ENCODE peak calls at places on chromosome 13, in seven cellular contexts. N is HCT116, R is GM23338, G is HepG2, E is upper lobe of left lung, H is Panc1, J is K562. X is an unnamed sample. For H3K27me3, the result is how much of the 10 kb centered on the place peaks cover.

GRCh38 chr13:75327132-75327505 is 154.8 kb downstream of the TBC1D4 start:
- ATAC-seq in N (no peak), R (no peak), G (no peak), E (no peak), H (no peak), J (peak), X (no peak)

GRCh38 chr13:90402613-90403012 is 944.9 kb upstream of the MIR17HG start:
- ATAC-seq in N (no peak), R (no peak), G (no peak), E (no peak), H (no peak), J (no peak), X (no peak)

GRCh38 chr13:44574466-44574855 is 1.7 kb downstream of the TSC22D1 start:
- ATAC-seq in N (no peak), R (no peak), G (no peak), E (no peak), H (no peak), J (no peak), X (no peak)

GRCh38 chr13:25980255-25980654 is 71.6 kb downstream of the SHISA2 start:
- ATAC-seq in N (peak), R (peak), G (peak), E (no peak), H (no peak), J (peak), X (no peak)

GRCh38 chr13:48748681-48749080 is 95.0 kb downstream of the CYSLTR2 start:
- ATAC-seq in N (no peak), R (no peak), G (no peak), E (no peak), H (no peak), J (no peak), X (no peak)

GRCh38 chr13:80361298-80361697 is 20.4 kb upstream of the SPRY2 start:
- ATAC-seq in N (no peak), R (no peak), G (no peak), E (no peak), H (no peak), J (peak), X (no peak)

GRCh38 chr13:51280379-51280940 is 58.3 kb downstream of the FAM124A start:
- ATAC-seq in N (no peak), R (no peak), G (no peak), E (no peak), H (no peak), J (no peak), X (no peak)

GRCh38 chr13:50708461-50708860 is 135.0 kb downstream of the DLEU7 start:
- ATAC-seq in N (no peak), R (no peak), G (no peak), E (no peak), H (no peak), J (no peak), X (no peak)

GRCh38 chr13:98507060-98507797 is 69.7 kb downstream of the STK24 start:
- ATAC-seq in N (no peak), R (peak), G (peak), E (no peak), H (peak), J (no peak), X (peak)

GRCh38 chr13:71866173-71867091 is 572 bp downstream of the DACH1 start:
- ATAC-seq in N (no peak), R (no peak), G (peak), E (peak), H (peak), J (no peak), X (peak)

GRCh38 chr13:103029798-103030197 is 36.4 kb downstream of the SLC10A2 start:
- ATAC-seq in N (no peak), R (no peak), G (no peak), E (peak), H (no peak), J (no peak), X (no peak)

GRCh38 chr13:30745917-30746686 is 10.8 kb downstream of the ALOX5AP start:
- ATAC-seq in N (no peak), R (no peak), G (peak), E (no peak), H (peak), J (no peak), X (no peak)

GRCh38 chr13:109938255-109938936 is 152.0 kb upstream of the IRS2 start:
- ATAC-seq in N (no peak), R (no peak), G (no peak), E (peak), H (no peak), J (no peak), X (peak)

GRCh38 chr13:31610270-31610998 is 128.9 kb upstream of the RXFP2 start:
- ATAC-seq in N (no peak), R (no peak), G (no peak), E (no peak), H (no peak), J (no peak), X (no peak)

GRCh38 chr13:40194204-40194806 is 472.1 kb downstream of the FOXO1 start:
- ATAC-seq in N (no peak), R (no peak), G (no peak), E (peak), H (no peak), J (no peak), X (peak)

GRCh38 chr13:114065141-114065925 is 67.1 kb downstream of the RASA3 start:
- ATAC-seq in N (peak), R (peak), G (peak), E (peak), H (peak), J (peak), X (peak)

GRCh38 chr13:114063545-114064515 is 68.6 kb downstream of the RASA3 start:
- ATAC-seq in N (peak), R (no peak), G (peak), E (peak), H (peak), J (peak), X (peak)

GRCh38 chr13:114065926-114066774 is 66.3 kb downstream of the RASA3 start:
- ATAC-seq in N (peak), R (no peak), G (peak), E (no peak), H (peak), J (no peak), X (no peak)

GRCh38 chr13:114062754-114063153 is 69.7 kb downstream of the RASA3 start:
- ATAC-seq in N (no peak), R (no peak), G (no peak), E (no peak), H (no peak), J (no peak), X (no peak)

GRCh38 chr13:114064516-114065140 is 67.8 kb downstream of the RASA3 start:
- ATAC-seq in N (peak), R (peak), G (peak), E (peak), H (peak), J (peak), X (peak)
- H3K4me3 ChIP-seq in N (peak), R (peak), G (peak), E (peak), H (peak), J (peak), X (peak)

DNA sequence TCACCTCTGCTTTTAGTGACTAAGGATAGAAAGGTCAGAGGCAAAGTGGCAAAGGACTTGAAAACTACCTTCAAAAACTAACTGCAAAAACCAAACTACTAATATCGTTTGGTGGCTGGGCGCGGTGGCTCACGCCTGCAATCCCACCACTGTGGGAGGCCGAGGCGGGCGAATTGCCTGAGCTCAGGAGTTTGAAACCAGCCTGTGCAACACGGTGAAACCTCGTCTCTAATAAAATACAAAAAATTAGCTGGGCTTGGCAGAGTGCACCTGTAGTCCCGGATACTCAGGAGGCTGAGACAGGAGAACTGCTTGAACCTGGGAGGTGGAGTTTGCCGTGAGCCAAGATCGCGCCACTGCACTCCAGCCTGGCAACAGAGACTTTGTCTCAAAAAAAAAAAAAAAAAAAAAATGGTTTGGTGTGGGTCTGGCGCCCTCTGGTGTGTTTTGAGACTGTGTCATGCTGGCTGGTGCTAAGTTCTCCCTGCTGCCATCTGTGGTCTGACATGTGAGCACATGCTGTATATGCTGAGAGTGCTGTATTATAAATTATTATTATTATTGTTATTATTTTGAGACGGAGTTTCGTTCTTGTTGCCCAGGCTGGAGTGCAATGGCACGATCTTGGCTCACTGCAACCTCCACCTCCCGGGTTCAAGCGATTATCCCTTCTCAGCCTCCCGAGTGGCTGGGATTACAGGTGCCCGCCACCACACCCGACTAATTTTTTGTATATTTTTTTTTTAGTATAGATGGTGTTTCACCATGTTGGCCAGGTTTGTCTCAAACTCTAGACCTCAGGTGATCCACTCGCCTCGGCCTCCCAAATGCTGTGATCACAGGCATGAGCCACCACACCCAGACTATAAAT is 36.0 kb upstream of the RNF17 start:
- ATAC-seq in N (peak), R (peak), G (peak), E (peak), H (peak), J (peak), X (peak)
- TF ChIP-seq POLR2AphosphoS5 in N (no peak), R (no peak), G (no peak), E (no peak), H (no peak), J (no peak), X (no peak)

GRCh38 chr13:94703271-94703670 is 9.1 kb downstream of the SOX21 start:
- ATAC-seq in N (no peak), R (peak), G (no peak), E (no peak), H (peak), J (no peak), X (no peak)

GRCh38 chr13:94703721-94704314 is 8.5 kb downstream of the SOX21 start:
- ATAC-seq in N (no peak), R (no peak), G (no peak), E (no peak), H (no peak), J (no peak), X (no peak)

GRCh38 chr13:94705081-94705751 is 7.1 kb downstream of the SOX21 start:
- ATAC-seq in N (no peak), R (no peak), G (no peak), E (no peak), H (no peak), J (no peak), X (no peak)

GRCh38 chr13:94706101-94706853 is 6.1 kb downstream of the SOX21 start:
- ATAC-seq in N (no peak), R (no peak), G (no peak), E (no peak), H (no peak), J (no peak), X (no peak)

DNA sequence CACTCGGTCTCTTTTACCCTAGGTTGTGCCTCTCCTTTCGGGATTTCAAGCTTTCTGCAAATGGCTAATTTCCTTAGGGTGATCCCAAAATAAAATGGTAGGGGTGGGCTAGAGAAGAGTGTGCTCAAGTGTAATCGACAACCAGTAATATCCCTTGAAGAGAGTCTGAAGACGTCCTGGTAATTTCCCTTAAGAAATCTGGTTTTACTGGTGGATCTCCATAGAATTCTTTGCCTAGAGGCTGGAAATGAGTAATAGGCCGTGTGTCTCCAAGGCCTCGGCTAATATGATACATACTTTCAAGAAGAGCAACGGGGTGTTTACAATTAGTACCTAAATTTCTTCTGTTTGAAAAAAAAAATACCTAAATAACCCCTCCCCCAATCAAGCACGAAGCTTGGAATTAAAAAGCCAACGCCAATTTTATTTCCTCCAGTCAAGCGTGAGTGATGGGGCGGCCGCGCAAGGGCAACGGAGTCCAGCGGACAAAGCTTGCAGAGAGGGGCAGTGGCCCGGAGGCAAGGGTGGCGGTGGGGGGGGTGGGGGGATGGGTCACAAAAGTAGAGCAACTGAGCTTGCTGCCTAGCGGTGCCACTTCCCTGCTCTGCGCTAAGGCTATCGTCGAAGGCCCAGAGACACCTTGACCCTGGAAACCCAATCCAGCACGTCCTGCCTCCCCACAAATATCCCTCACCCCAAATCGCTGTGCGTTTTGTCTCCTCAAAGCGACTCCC is 7.8 kb downstream of the SOX21 start:
- ATAC-seq in N (no peak), R (peak), G (no peak), E (no peak), H (no peak), J (no peak), X (no peak)
- H3K27me3 ChIP-seq in N (under half), R (half or more), G (half or more), E (under half), H (under half), J (under half), X (half or more)

DNA sequence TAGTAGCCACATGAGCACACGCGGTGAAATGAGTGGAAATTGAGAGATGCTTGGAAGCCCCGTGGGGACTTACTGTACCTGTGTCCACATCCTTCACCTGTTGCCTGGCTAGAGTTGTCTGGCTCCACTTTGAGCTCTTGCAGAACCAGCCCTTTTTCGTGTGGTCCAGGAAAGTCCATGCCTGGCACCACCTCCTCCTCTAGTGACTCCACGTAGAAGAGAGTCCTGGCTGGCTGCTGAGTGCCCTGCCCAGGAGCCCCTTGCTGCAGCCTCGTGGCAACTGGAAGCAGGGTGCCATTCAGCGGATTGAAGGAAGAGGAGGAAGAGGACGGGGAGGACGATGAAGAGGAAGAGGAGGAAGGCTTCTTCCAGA is 515 bp upstream of the ATXN8OS start:
- ATAC-seq in N (no peak), R (peak), G (no peak), E (no peak), H (no peak), J (no peak), X (no peak)
- H3K4me3 ChIP-seq in N (no peak), R (peak), G (no peak), E (no peak), H (no peak), J (no peak), X (no peak)

GRCh38 chr13:43085545-43085944 is 62.2 kb downstream of the DNAJC15 start:
- ATAC-seq in N (peak), R (no peak), G (no peak), E (no peak), H (no peak), J (no peak), X (no peak)

GRCh38 chr13:43083750-43084149 is 60.4 kb downstream of the DNAJC15 start:
- ATAC-seq in N (no peak), R (no peak), G (no peak), E (no peak), H (no peak), J (no peak), X (no peak)

GRCh38 chr13:43089912-43090498 is 66.6 kb downstream of the DNAJC15 start:
- ATAC-seq in N (no peak), R (no peak), G (no peak), E (no peak), H (no peak), J (no peak), X (no peak)

GRCh38 chr13:43087960-43088580 is 64.7 kb downstream of the DNAJC15 start:
- ATAC-seq in N (no peak), R (no peak), G (no peak), E (peak), H (no peak), J (no peak), X (peak)
- TF ChIP-seq POLR2AphosphoS5 in N (no peak), R (no peak), G (no peak), E (no peak), H (no peak), J (no peak), X (no peak)

GRCh38 chr13:87005511-87005910 is 665.7 kb upstream of the SLITRK5 start:
- ATAC-seq in N (no peak), R (no peak), G (no peak), E (no peak), H (no peak), J (no peak), X (no peak)

DNA sequence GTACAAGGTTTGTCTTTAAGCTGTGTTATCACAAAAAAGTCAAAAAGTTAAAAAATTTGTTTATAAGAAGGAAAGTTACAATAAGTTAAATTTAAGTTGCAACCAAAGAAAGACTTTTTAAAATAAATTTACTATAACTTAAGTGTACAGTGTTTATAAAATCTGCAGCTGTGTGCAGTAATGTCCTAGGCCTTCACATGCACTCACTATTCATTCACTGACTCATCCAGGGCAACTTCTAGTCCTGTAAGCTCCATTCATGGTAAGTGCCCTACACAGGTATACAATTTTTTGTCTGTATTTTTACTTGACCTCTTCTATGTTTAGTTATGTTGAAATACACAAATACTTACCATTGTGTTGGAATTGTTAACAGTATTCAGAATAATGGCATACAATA is 667.9 kb upstream of the SLITRK5 start:
- ATAC-seq in N (no peak), R (no peak), G (no peak), E (no peak), H (no peak), J (no peak), X (no peak)
- H3K27me3 ChIP-seq in N (under half), R (under half), G (under half), E (under half), H (under half), J (under half), X (under half)

GRCh38 chr13:99973786-99974185 is 2.2 kb upstream of the ZIC5 start:
- ATAC-seq in N (no peak), R (no peak), G (no peak), E (no peak), H (no peak), J (no peak), X (no peak)
- H3K4me3 ChIP-seq in N (no peak), R (peak), G (no peak), E (no peak), H (no peak), J (no peak), X (no peak)

DNA sequence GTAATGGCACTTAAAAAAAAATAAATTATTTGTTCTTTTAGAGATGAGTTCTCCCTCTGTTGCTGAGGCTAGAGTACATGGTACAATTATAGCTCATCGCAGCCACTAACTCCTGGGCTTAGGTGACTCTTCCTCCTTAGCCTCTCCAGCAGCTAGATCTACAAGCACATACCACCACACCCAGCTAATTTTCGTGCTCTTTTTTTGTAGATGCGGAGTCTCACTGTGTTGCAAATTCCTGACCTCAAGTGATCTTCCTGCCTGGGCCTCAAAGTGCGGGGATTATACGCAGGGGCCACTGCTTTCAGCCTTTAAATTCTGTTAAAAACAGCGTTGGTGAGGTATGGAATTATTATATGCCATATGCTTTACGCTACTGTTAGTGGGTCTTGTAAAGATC is 2034.0 kb downstream of the OLFM4 start:
- ATAC-seq in N (no peak), R (peak), G (no peak), E (no peak), H (no peak), J (no peak), X (no peak)
- TF ChIP-seq POLR2AphosphoS5 in N (no peak), R (no peak), G (no peak), E (no peak), H (no peak), J (no peak), X (no peak)

GRCh38 chr13:78593129-78593528 is 10.2 kb downstream of the POU4F1 start:
- ATAC-seq in N (no peak), R (no peak), G (no peak), E (no peak), H (no peak), J (no peak), X (no peak)
- H3K27me3 ChIP-seq in N (under half), R (half or more), G (under half), E (under half), H (under half), J (under half), X (half or more)

DNA sequence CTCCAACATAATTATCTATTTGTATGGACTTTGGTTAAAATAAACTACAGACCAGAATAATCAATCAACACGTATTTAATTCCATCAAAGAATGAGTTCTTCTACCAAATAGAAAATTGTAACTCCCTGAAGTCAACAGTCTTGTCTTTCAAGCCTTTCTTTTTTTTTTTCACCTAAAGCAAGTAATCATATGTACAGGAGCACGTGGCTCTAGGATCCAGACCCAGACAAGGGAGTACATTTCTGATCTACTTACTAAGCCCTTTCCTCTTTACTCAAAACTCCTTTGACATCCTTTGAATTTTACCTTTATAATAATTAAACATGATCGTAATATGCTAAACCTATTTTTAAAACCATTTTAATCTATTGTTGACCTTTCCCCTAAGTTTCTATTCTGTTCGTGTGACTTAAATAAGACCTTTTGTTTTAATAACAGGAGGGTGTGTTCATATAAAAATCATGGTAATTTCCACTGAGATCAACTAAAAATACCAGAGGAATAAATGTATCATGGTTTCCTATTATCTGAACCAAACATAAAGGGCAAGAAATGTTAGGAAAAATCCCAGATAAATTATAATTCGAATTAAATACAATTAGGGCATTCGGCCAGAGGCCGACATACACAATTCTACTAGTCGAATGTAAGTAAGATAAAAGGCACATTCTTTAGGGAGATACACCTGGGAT is 1.7 kb downstream of the SLC7A1 start:
- ATAC-seq in N (no peak), R (no peak), G (no peak), E (no peak), H (no peak), J (no peak), X (no peak)
- H3K4me3 ChIP-seq in N (peak), R (peak), G (peak), E (peak), H (peak), J (peak), X (peak)